ENCODE peak calls at places on chromosome 3, in eight cellular contexts. U, P, W, I, T, B, O and L are unnamed samples.

GRCh38 chr3:11621077-11621476 is 22.6 kb downstream of the VGLL4 start:
- DNase-seq in U (no peak), P (no peak), W (no peak), I (no peak), T (no peak), B (no peak), O (no peak), L (no peak)

GRCh38 chr3:124814620-124815421 is 72.3 kb downstream of the ITGB5 start:
- DNase-seq in U (no peak), P (no peak), W (peak), I (no peak), T (no peak), B (no peak), O (no peak), L (no peak)

GRCh38 chr3:112092439-112093179 is 6.4 kb downstream of the C3orf52 start:
- DNase-seq in U (no peak), P (no peak), W (no peak), I (no peak), T (no peak), B (no peak), O (peak), L (no peak)

GRCh38 chr3:103388214-103388613 is 953.4 kb downstream of the ZPLD1 start:
- DNase-seq in U (no peak), P (no peak), W (no peak), I (no peak), T (no peak), B (no peak), O (no peak), L (no peak)

GRCh38 chr3:112381673-112382542 is 49.0 kb downstream of the CD200 start:
- DNase-seq in U (no peak), P (no peak), W (no peak), I (no peak), T (no peak), B (no peak), O (no peak), L (no peak)

GRCh38 chr3:130950641-130951040 is 56.8 kb downstream of the ATP2C1 start:
- DNase-seq in U (no peak), P (no peak), W (peak), I (no peak), T (no peak), B (no peak), O (peak), L (no peak)

GRCh38 chr3:185934726-185935464 is 2.9 kb downstream of the TRA2B start:
- DNase-seq in U (no peak), P (no peak), W (peak), I (no peak), T (no peak), B (no peak), O (peak), L (no peak)

GRCh38 chr3:189342811-189343210 is 171.0 kb downstream of the TPRG1 start:
- DNase-seq in U (no peak), P (no peak), W (no peak), I (no peak), T (no peak), B (no peak), O (no peak), L (no peak)

GRCh38 chr3:127690106-127690505 is 17.4 kb downstream of the ABTB1 start:
- DNase-seq in U (no peak), P (no peak), W (peak), I (no peak), T (no peak), B (no peak), O (peak), L (no peak)

GRCh38 chr3:17852217-17852616 is 109.8 kb upstream of the TBC1D5 start:
- DNase-seq in U (no peak), P (no peak), W (no peak), I (no peak), T (no peak), B (no peak), O (no peak), L (no peak)

GRCh38 chr3:170440346-170440745 is 21.7 kb downstream of the CLDN11 start:
- DNase-seq in U (no peak), P (no peak), W (peak), I (no peak), T (no peak), B (no peak), O (peak), L (no peak)

GRCh38 chr3:114659109-114660081 is 365.6 kb downstream of the TIGIT start:
- DNase-seq in U (no peak), P (no peak), W (peak), I (no peak), T (no peak), B (no peak), O (peak), L (peak)

GRCh38 chr3:94246136-94246535 is 183.3 kb downstream of the NSUN3 start:
- DNase-seq in U (no peak), P (no peak), W (peak), I (no peak), T (no peak), B (no peak), O (peak), L (no peak)

GRCh38 chr3:134029734-134030381 is at the start of gene SLCO2A1:
- DNase-seq in U (no peak), P (peak), W (peak), I (no peak), T (no peak), B (peak), O (peak), L (no peak)

GRCh38 chr3:43161684-43162512 is 56.0 kb upstream of the POMGNT2 start:
- DNase-seq in U (no peak), P (no peak), W (peak), I (peak), T (no peak), B (no peak), O (peak), L (no peak)

GRCh38 chr3:107506458-107506857 is 16.3 kb upstream of the BBX start:
- DNase-seq in U (no peak), P (no peak), W (peak), I (no peak), T (no peak), B (no peak), O (peak), L (no peak)

GRCh38 chr3:120126016-120126415 is 31.8 kb upstream of the GSK3B start:
- DNase-seq in U (no peak), P (no peak), W (no peak), I (no peak), T (no peak), B (no peak), O (no peak), L (no peak)

GRCh38 chr3:75334299-75334698 is 329.8 kb upstream of the FRG2C start:
- DNase-seq in U (no peak), P (no peak), W (no peak), I (no peak), T (no peak), B (no peak), O (no peak), L (no peak)

GRCh38 chr3:16113704-16114103 is 60.8 kb upstream of the GALNT15 start:
- DNase-seq in U (no peak), P (no peak), W (peak), I (no peak), T (no peak), B (no peak), O (peak), L (no peak)

GRCh38 chr3:103059481-103059880 is 624.7 kb downstream of the ZPLD1 start:
- DNase-seq in U (no peak), P (no peak), W (no peak), I (no peak), T (no peak), B (no peak), O (no peak), L (no peak)

GRCh38 chr3:143081844-143082778 is 37.5 kb upstream of the CHST2 start:
- DNase-seq in U (no peak), P (no peak), W (no peak), I (no peak), T (peak), B (no peak), O (no peak), L (no peak)

GRCh38 chr3:171865191-171865865 is 22.2 kb downstream of the TMEM212 start:
- DNase-seq in U (no peak), P (no peak), W (no peak), I (no peak), T (no peak), B (no peak), O (peak), L (no peak)

GRCh38 chr3:178761461-178761860 is 225.2 kb downstream of the KCNMB2 start:
- DNase-seq in U (no peak), P (no peak), W (no peak), I (no peak), T (no peak), B (no peak), O (no peak), L (no peak)

GRCh38 chr3:157532529-157533297 is 29.5 kb upstream of the VEPH1 start:
- DNase-seq in U (no peak), P (peak), W (peak), I (peak), T (no peak), B (peak), O (peak), L (peak)